ENCODE peak calls at places on chromosome 6, in nine cellular contexts. S, J, L, V, I, R, N, H and F are unnamed samples.
A peak's percentile ranks its signal among the peaks of the same experiment; 100 is the strongest.

GRCh38 chr6:125165256-125165655 is 11.7 kb downstream of the TPD52L1 start:
- DNase-seq in V (no peak), S (no peak), L (peak; percentile 16), R (peak; percentile 42), H (no peak), N (no peak), J (no peak), I (peak; percentile 41), F (no peak)

GRCh38 chr6:132088150-132088549 is 137.0 kb upstream of the CCN2 start:
- DNase-seq in L (no peak), N (no peak), I (no peak), R (no peak), J (no peak), H (no peak), S (no peak), V (no peak), F (no peak)

GRCh38 chr6:136178749-136179148 is 71.4 kb downstream of the MTFR2 start:
- DNase-seq in I (no peak), L (no peak), N (no peak), R (no peak), J (no peak), H (no peak), V (no peak), S (no peak), F (no peak)

GRCh38 chr6:112979830-112980229 is 632.7 kb downstream of the RFPL4B start:
- DNase-seq in R (no peak), J (no peak), S (no peak), I (no peak), V (no peak), N (no peak), L (peak; percentile 62), H (peak; percentile 76), F (no peak)

GRCh38 chr6:125197795-125198269 is 44.3 kb downstream of the TPD52L1 start:
- DNase-seq in R (peak; percentile 48), N (no peak), H (peak; percentile 99), L (peak; percentile 72), J (no peak), S (no peak), I (peak; percentile 21), V (no peak), F (no peak)

GRCh38 chr6:39865011-39865888 is 69.0 kb downstream of the MOCS1 start:
- DNase-seq in V (peak; percentile 38), J (peak; percentile 66), L (peak; percentile 75), S (peak; percentile 18), I (peak; percentile 80), R (peak; percentile 76), H (peak; percentile 72), N (peak; percentile 47), F (peak; percentile 19)

GRCh38 chr6:34152806-34153565 is 7.1 kb upstream of the GRM4 start:
- DNase-seq in N (no peak), S (no peak), L (no peak), R (no peak), I (no peak), V (no peak), J (no peak), H (no peak), F (no peak)

GRCh38 chr6:79466222-79466834 is 70.9 kb downstream of the LCA5 start:
- DNase-seq in L (peak; percentile 71), S (no peak), R (peak; percentile 71), J (no peak), V (no peak), H (no peak), I (peak; percentile 40), N (no peak), F (no peak)

GRCh38 chr6:34174846-34175399 is 29.0 kb upstream of the GRM4 start:
- DNase-seq in I (peak; percentile 0), R (no peak), L (no peak), H (no peak), N (no peak), V (no peak), S (no peak), J (no peak), F (no peak)

GRCh38 chr6:107488875-107489635 is 862 bp upstream of the SOBP start:
- DNase-seq in H (peak; percentile 20), L (peak; percentile 23), N (no peak), R (peak; percentile 52), S (no peak), J (peak; percentile 85), I (peak; percentile 61), V (peak; percentile 7), F (no peak)

GRCh38 chr6:29603930-29604329 is 19.0 kb downstream of the OR2H2 start:
- DNase-seq in S (no peak), N (no peak), H (no peak), L (no peak), R (no peak), I (no peak), J (no peak), V (no peak), F (no peak)

GRCh38 chr6:42505377-42505702 is 53.6 kb upstream of the TRERF1 start:
- DNase-seq in L (peak; percentile 36), I (peak; percentile 52), V (no peak), R (no peak), S (no peak), J (no peak), H (no peak), N (no peak), F (no peak)

GRCh38 chr6:139452176-139452876 is 77.9 kb upstream of the CITED2 start:
- DNase-seq in N (no peak), L (peak; percentile 95), S (no peak), I (peak; percentile 18), H (no peak), R (no peak), J (no peak), V (no peak), F (no peak)

GRCh38 chr6:92110390-92110789 is 1309.0 kb downstream of the EPHA7 start:
- DNase-seq in J (no peak), I (no peak), H (peak; percentile 46), L (no peak), N (no peak), R (peak; percentile 61), V (no peak), S (no peak), F (no peak)